ENCODE peak calls at places on chromosomes 7 and 10, in five cellular contexts. B is body of pancreas, D is GM12865, S is cardiac fibroblast, J is tibial nerve. C is an unnamed sample.

GRCh38 chr7:27300401-27300800 is 57.8 kb downstream of the EVX1 start:
- DNase-seq in B (no peak), D (no peak), S (peak), J (no peak), C (no peak)

GRCh38 chr10:123559066-123559822 is 106.9 kb upstream of the GPR26 start:
- DNase-seq in B (peak), D (peak), S (peak), J (peak), C (peak)

GRCh38 chr7:24970676-24971075 is 9.3 kb downstream of the OSBPL3 start:
- DNase-seq in B (no peak), D (no peak), S (no peak), J (no peak), C (no peak)

GRCh38 chr7:141840708-141841107 is 577 bp downstream of the PRSS37 start:
- DNase-seq in B (no peak), D (no peak), S (no peak), J (no peak), C (no peak)

GRCh38 chr7:131544021-131544420 is 12.4 kb downstream of the PODXL start:
- DNase-seq in B (no peak), D (no peak), S (no peak), J (no peak), C (no peak)

GRCh38 chr7:127930341-127931328 is 100.6 kb downstream of the LRRC4 start:
- DNase-seq in B (no peak), D (peak), S (no peak), J (no peak), C (no peak)

GRCh38 chr7:156279635-156280034 is 360.9 kb upstream of the RNF32 start:
- DNase-seq in B (no peak), D (no peak), S (no peak), J (no peak), C (no peak)

GRCh38 chr7:81886211-81886764 is 116.4 kb upstream of the HGF start:
- DNase-seq in B (no peak), D (no peak), S (no peak), J (no peak), C (no peak)

GRCh38 chr7:74655324-74655723 is 2.2 kb upstream of the GTF2I start:
- DNase-seq in B (no peak), D (no peak), S (no peak), J (no peak), C (no peak)

GRCh38 chr10:78981970-78982281 is 86.8 kb upstream of the ZMIZ1 start:
- DNase-seq in B (peak), D (no peak), S (no peak), J (no peak), C (no peak)

GRCh38 chr7:42980084-42980483 is 47.9 kb downstream of the MRPL32 start:
- DNase-seq in B (no peak), D (no peak), S (no peak), J (no peak), C (no peak)

GRCh38 chr7:29626730-29627129 is 63.1 kb downstream of the PRR15 start:
- DNase-seq in B (no peak), D (no peak), S (no peak), J (no peak), C (no peak)

GRCh38 chr10:110944997-110945396 is 25.6 kb downstream of the SHOC2 start:
- DNase-seq in B (no peak), D (no peak), S (peak), J (no peak), C (no peak)

GRCh38 chr7:65975814-65976445 is 6.1 kb downstream of the GUSB start:
- DNase-seq in B (no peak), D (no peak), S (no peak), J (no peak), C (peak)

GRCh38 chr10:69573056-69573806 is at the start of gene NEUROG3:
- DNase-seq in B (no peak), D (peak), S (no peak), J (no peak), C (no peak)

GRCh38 chr10:124626759-124627380 is 117.3 kb downstream of the FAM53B start:
- DNase-seq in B (peak), D (peak), S (no peak), J (no peak), C (no peak)

GRCh38 chr7:147509052-147509480 is 1081.5 kb upstream of the C7orf33 start:
- DNase-seq in B (no peak), D (no peak), S (peak), J (no peak), C (no peak)

GRCh38 chr7:83148776-83149175 is 13.9 kb downstream of the PCLO start:
- DNase-seq in B (no peak), D (no peak), S (peak), J (no peak), C (no peak)

GRCh38 chr10:1923586-1923985 is 186.3 kb upstream of the ADARB2 start:
- DNase-seq in B (no peak), D (no peak), S (no peak), J (no peak), C (no peak)

GRCh38 chr7:149150981-149151380 is 3.7 kb downstream of the ZNF398 start:
- DNase-seq in B (no peak), D (no peak), S (no peak), J (no peak), C (no peak)

GRCh38 chr10:128000660-128001059 is 93.8 kb downstream of the PTPRE start:
- DNase-seq in B (no peak), D (no peak), S (peak), J (no peak), C (no peak)

GRCh38 chr7:116443101-116443523 is 56.4 kb upstream of the CAV2 start:
- DNase-seq in B (no peak), D (no peak), S (peak), J (no peak), C (no peak)

GRCh38 chr10:63456437-63457210 is 9.2 kb downstream of the JMJD1C start:
- DNase-seq in B (no peak), D (no peak), S (peak), J (no peak), C (no peak)

GRCh38 chr10:63133787-63134557 is 844 bp downstream of the NRBF2 start:
- DNase-seq in B (no peak), D (peak), S (peak), J (no peak), C (peak)

GRCh38 chr10:4202936-4203335 is 417.9 kb upstream of the KLF6 start:
- DNase-seq in B (no peak), D (no peak), S (no peak), J (no peak), C (no peak)

GRCh38 chr7:293681-294439 is 3.9 kb downstream of the FOXL3 start:
- DNase-seq in B (no peak), D (no peak), S (no peak), J (no peak), C (no peak)

GRCh38 chr7:68868975-68869374 is 729.3 kb upstream of the AUTS2 start:
- DNase-seq in B (no peak), D (no peak), S (no peak), J (no peak), C (no peak)

GRCh38 chr10:24951201-24952145 is 933 bp downstream of the PRTFDC1 start:
- DNase-seq in B (peak), D (no peak), S (peak), J (no peak), C (no peak)

GRCh38 chr7:48312151-48312550 is 140.9 kb downstream of the ABCA13 start:
- DNase-seq in B (no peak), D (no peak), S (peak), J (no peak), C (no peak)

GRCh38 chr10:77844177-77844576 is 82.4 kb downstream of the DLG5 start:
- DNase-seq in B (no peak), D (no peak), S (no peak), J (no peak), C (no peak)

GRCh38 chr10:105963450-105963849 is 1201.1 kb downstream of the SORCS1 start:
- DNase-seq in B (no peak), D (no peak), S (no peak), J (no peak), C (no peak)

GRCh38 chr7:8217200-8218068 is 44.5 kb downstream of the ICA1 start:
- DNase-seq in B (no peak), D (peak), S (peak), J (peak), C (no peak)

GRCh38 chr10:1056326-1057105 is at the start of gene WDR37:
- DNase-seq in B (peak), D (peak), S (peak), J (peak), C (peak)

GRCh38 chr7:131071786-131072504 is 255.7 kb upstream of the MKLN1 start:
- DNase-seq in B (peak), D (peak), S (peak), J (peak), C (no peak)

GRCh38 chr7:44567884-44568283 is 5.8 kb downstream of the DDX56 start:
- DNase-seq in B (no peak), D (no peak), S (no peak), J (no peak), C (no peak)

DNA sequence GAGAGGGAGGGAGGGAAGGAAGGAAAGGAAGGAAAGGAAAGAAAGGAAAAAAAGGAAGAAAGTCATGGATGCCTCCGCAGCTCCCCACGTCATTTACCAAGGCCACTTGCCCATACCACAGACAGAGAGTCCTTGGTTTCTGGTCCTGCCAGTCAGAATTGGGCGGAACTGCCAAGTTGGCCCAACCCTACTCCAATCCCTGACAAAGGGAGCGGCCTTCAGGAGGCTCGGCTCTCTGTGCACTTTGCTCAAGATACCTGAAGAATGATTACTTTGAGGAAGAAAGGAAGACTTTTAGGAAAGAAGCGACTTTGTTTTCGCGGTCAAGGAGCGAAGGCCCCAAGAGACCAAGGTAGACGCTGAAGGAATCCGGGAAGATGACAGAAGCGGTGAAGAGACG is 49.1 kb upstream of the FXYD4 start:
- DNase-seq in B (peak), D (no peak), S (no peak), J (no peak), C (no peak)
- H3K4me3 ChIP-seq in B (no peak), D (no peak), S (no peak), J (peak), C (peak)

DNA sequence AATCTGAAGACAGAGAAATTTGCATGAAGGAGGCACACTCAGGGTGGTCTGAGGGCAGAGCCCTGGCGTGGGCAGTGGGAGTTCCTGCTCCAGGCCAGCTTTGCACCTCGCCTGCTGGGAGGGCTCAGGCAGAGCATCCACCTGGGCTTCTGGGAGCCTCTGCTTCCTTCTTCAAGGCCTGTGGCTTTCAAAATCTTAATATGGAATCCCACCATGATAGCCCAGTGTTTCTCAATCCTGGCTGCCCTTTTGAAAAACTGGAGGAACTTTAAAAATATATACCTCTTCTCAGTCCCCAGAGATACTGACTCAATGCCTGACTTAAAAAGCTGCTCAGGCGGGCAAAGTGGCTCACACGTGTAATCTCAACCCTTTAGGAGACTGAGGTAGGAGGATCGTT is 36.7 kb upstream of the PSAP start:
- DNase-seq in B (no peak), D (no peak), S (peak), J (no peak), C (no peak)
- H3K4me3 ChIP-seq in B (no peak), D (no peak), S (no peak), J (no peak), C (no peak)

DNA sequence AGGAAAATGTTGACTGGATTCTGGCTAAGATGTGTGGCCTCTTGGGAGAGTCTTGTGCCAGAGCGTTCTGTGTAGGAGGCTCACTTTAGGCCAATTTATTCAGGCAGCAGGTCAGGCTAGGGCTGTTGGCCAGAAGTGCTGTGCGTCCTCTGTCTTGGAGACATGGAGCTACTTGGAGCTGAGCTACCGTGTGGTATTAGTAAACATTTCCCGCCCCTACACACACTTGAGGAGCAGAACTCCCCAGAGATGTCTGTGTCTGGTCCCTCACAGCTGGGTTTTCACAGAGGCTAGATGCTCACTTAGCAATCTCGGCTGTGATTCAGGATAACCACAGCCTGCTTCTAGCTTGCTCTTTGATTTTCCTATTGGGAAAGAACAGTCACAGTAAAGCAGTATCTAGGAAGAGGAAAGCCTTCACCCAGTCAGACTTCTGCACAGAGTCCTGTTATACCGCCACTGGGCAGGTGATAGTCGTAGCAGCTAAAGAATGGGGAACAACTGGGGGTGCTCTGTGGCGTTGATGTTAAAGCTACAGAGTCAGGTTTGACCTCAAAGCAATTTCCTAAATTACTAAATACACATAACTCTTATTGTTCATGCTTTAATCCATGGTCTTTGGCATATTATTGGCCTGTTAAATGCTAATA is 86.7 kb downstream of the MDFIC start:
- DNase-seq in B (peak), D (peak), S (peak), J (peak), C (peak)
- H3K4me3 ChIP-seq in B (no peak), D (no peak), S (no peak), J (no peak), C (no peak)

GRCh38 chr7:155222578-155222977 is 75.1 kb upstream of the INSIG1 start:
- DNase-seq in B (no peak), D (no peak), S (no peak), J (no peak), C (no peak)
- H3K4me3 ChIP-seq in B (no peak), D (no peak), S (no peak), J (no peak), C (no peak)